ENCODE peak calls at places on chromosomes 5 and 9, in seven cellular contexts. C is ovary, I is left ventricle myocardium inferior, M is adrenal gland, Y is transverse colon, O is DND-41, W is breast epithelium. Q is an unnamed sample.

GRCh38 chr5:168851902-168852321 is 272.7 kb upstream of the PANK3 start:
- DNase-seq in O (peak; percentile 83), W (peak; percentile 19), Y (no peak), C (no peak), M (no peak), I (no peak), Q (no peak)

GRCh38 chr5:143078971-143079370 is 308.8 kb downstream of the ARHGAP26 start:
- DNase-seq in C (no peak), O (no peak), W (no peak), M (no peak), I (no peak), Y (no peak), Q (no peak)

GRCh38 chr5:124302504-124302903 is 443.9 kb downstream of the ZNF608 start:
- DNase-seq in C (no peak), M (no peak), I (no peak), W (no peak), O (no peak), Y (no peak), Q (no peak)

GRCh38 chr9:80649001-80649420 is 1040.3 kb downstream of the TLE1 start:
- DNase-seq in C (peak; percentile 35), M (peak; percentile 25), W (no peak), Y (peak; percentile 12), I (no peak), O (no peak), Q (no peak)

GRCh38 chr9:126399251-126399650 is 72.6 kb downstream of the MVB12B start:
- DNase-seq in O (no peak), Y (no peak), C (no peak), W (no peak), I (no peak), M (peak; percentile 60), Q (no peak)

GRCh38 chr5:88193896-88194295 is 74.7 kb downstream of the TMEM161B start:
- DNase-seq in Y (no peak), W (no peak), C (no peak), O (no peak), I (no peak), M (no peak), Q (no peak)

GRCh38 chr9:35814106-35814840 is 569 bp downstream of the HINT2 start:
- DNase-seq in W (peak; percentile 47), I (peak; percentile 75), O (peak; percentile 48), Y (peak; percentile 75), M (peak; percentile 76), C (peak; percentile 73), Q (peak; percentile 64)

GRCh38 chr9:86246752-86247161 is 12.7 kb downstream of the C9orf153 start:
- DNase-seq in W (no peak), I (peak; percentile 38), M (peak; percentile 30), C (no peak), Y (no peak), O (peak; percentile 56), Q (no peak)

GRCh38 chr9:133356391-133357091 is at the start of the genes SURF1 and SURF2:
- DNase-seq in W (peak; percentile 82), O (peak; percentile 89), I (peak; percentile 91), M (peak; percentile 90), C (peak; percentile 84), Y (peak; percentile 93), Q (peak; percentile 94)

GRCh38 chr5:31172881-31173280 is 20.6 kb upstream of the CDH6 start:
- DNase-seq in M (no peak), I (no peak), C (no peak), W (no peak), O (no peak), Y (no peak), Q (no peak)

GRCh38 chr5:67902497-67902830 is 313.1 kb upstream of the PIK3R1 start:
- DNase-seq in Y (no peak), M (no peak), I (no peak), C (no peak), O (no peak), W (no peak), Q (no peak)

GRCh38 chr5:158483202-158483870 is 616.4 kb downstream of the EBF1 start:
- DNase-seq in W (no peak), C (no peak), M (no peak), O (no peak), Y (no peak), I (no peak), Q (no peak)

GRCh38 chr5:144195443-144195842 is 24.8 kb downstream of the KCTD16 start:
- DNase-seq in Y (no peak), O (no peak), I (no peak), W (no peak), M (no peak), C (no peak), Q (no peak)

GRCh38 chr5:76556511-76557221 is 66.5 kb downstream of the F2RL2 start:
- DNase-seq in I (no peak), M (no peak), O (no peak), Y (no peak), W (no peak), C (no peak), Q (no peak)

GRCh38 chr5:77180167-77181081 is 30.1 kb upstream of the PDE8B start:
- DNase-seq in Y (peak; percentile 41), C (no peak), M (no peak), W (no peak), O (no peak), I (peak; percentile 17), Q (no peak)

GRCh38 chr5:76642390-76643040 is 19.3 kb upstream of the F2RL2 start:
- DNase-seq in Y (no peak), I (no peak), W (no peak), M (no peak), C (no peak), O (no peak), Q (no peak)

GRCh38 chr5:52043137-52043536 is 659.9 kb downstream of the ISL1 start:
- DNase-seq in O (no peak), I (no peak), M (no peak), Y (no peak), W (no peak), C (no peak), Q (no peak)
- H3K27ac ChIP-seq in O (no peak overlapping the region), I (no peak overlapping the region), M (no peak overlapping the region), Y (no peak overlapping the region), W (no peak overlapping the region), C (no peak overlapping the region), Q (no peak overlapping the region)

GRCh38 chr9:121703014-121703734 is 51.7 kb downstream of the DAB2IP start:
- DNase-seq in Y (no peak), O (no peak), I (no peak), W (no peak), C (no peak), M (no peak), Q (no peak)
- TF ChIP-seq CTCF in Y (no peak), O (peak; percentile 20), I (peak; percentile 10), W (no peak), C (no peak), M (no peak), Q (no peak)

GRCh38 chr5:150498501-150498900 is 9.4 kb upstream of the NDST1 start:
- DNase-seq in Y (no peak), W (no peak), I (no peak), M (no peak), C (no peak), O (no peak), Q (no peak)

GRCh38 chr5:150497989-150498317 is 10.0 kb upstream of the NDST1 start:
- DNase-seq in O (no peak), I (no peak), Y (no peak), W (no peak), M (no peak), C (no peak), Q (no peak)

GRCh38 chr5:150497274-150497988 is 10.5 kb upstream of the NDST1 start:
- DNase-seq in M (peak; percentile 94), Y (no peak), C (peak; percentile 58), I (peak; percentile 55), W (no peak), O (no peak), Q (peak; percentile 99)

GRCh38 chr5:150496098-150496497 is 11.8 kb upstream of the NDST1 start:
- DNase-seq in I (no peak), W (no peak), O (no peak), Y (no peak), M (no peak), C (no peak), Q (no peak)

GRCh38 chr5:150496534-150496933 is 11.4 kb upstream of the NDST1 start:
- DNase-seq in C (no peak), Y (no peak), O (no peak), M (no peak), W (no peak), I (no peak), Q (no peak)
- H3K27ac ChIP-seq in C (no peak overlapping the region), Y (no peak overlapping the region), O (no peak overlapping the region), M (peak overlapping the region; percentile 77), W (peak overlapping the region; percentile 99), I (peak overlapping the region; percentile 90), Q (peak overlapping the region; percentile 97)

DNA sequence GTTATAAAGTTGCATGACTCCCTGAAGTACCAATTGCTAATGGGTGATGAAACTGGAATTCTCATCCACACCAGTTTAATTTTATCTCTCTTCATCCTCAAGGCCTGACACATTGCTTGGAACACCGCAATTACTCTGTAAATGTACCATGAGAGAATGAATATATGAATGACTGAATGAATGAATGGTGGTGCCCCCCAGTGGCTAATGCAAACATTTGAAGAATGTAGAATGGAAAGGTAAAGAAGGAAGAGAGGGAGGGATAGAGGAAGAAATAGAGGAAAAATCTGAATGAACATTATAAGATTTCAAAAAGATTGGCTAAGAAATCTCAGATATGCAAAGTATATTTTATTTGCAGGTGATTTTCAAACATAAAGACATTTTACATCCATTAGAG is 13.1 kb downstream of the PAPPA start:
- DNase-seq in M (no peak), Y (no peak), C (no peak), W (no peak), I (no peak), O (no peak), Q (no peak)
- TF ChIP-seq CTCF in M (no peak), Y (no peak), C (no peak), W (no peak), I (peak; percentile 28), O (peak; percentile 11), Q (peak; percentile 45)

Q was measured in RWPE1.